ENCODE peak calls at places on chromosomes 7 and 10, in eight cellular contexts. C is thoracic aorta; X is D341Med; I is SK-N-SH; V is HT-29; A is adrenal gland; P is NCI-H1105 treated with DMSO at 0.1 percent for 48 hours; T is stimulated activated naive CD8-positive, alpha-beta T cell treated with anti-CD3 and anti-CD28 coated beads, Interleukin-15, Interleukin-2, amounts not matched to agents 100 U/mL and 50 U/mL, for 24 hours. W is an unnamed sample.

GRCh38 chr7:94003446-94004023 is 620 bp downstream of the BET1 start:
- DNase-seq in X (no peak), P (peak; percentile 26), T (peak; percentile 7), I (no peak), A (peak; percentile 7), C (no peak), V (peak; percentile 63), W (no peak)

GRCh38 chr7:26183545-26184282 is 16.8 kb downstream of the HNRNPA2B1 start:
- DNase-seq in C (no peak), V (no peak), I (no peak), X (no peak), T (no peak), A (no peak), P (no peak), W (no peak)

GRCh38 chr7:34075976-34076375 is 170.6 kb downstream of the BMPER start:
- DNase-seq in C (no peak), A (no peak), X (no peak), I (no peak), T (no peak), V (no peak), P (no peak), W (no peak)

GRCh38 chr10:79381804-79382221 is 34.5 kb downstream of the PPIF start:
- DNase-seq in A (no peak), P (no peak), V (no peak), C (peak; percentile 71), X (peak; percentile 33), T (no peak), I (no peak), W (no peak)

GRCh38 chr7:151348970-151349369 is 7.4 kb downstream of the NUB1 start:
- DNase-seq in T (no peak), X (no peak), V (no peak), P (no peak), A (no peak), C (no peak), I (no peak), W (no peak)

GRCh38 chr7:5491251-5492044 is 67.8 kb upstream of the TNRC18 start:
- DNase-seq in A (no peak), P (peak; percentile 89), I (peak; percentile 93), V (no peak), X (no peak), T (no peak), C (no peak), W (peak; percentile 40)

GRCh38 chr7:129958643-129959479 is 6.1 kb upstream of the UBE2H start:
- DNase-seq in X (no peak), T (no peak), V (peak; percentile 72), C (no peak), I (peak; percentile 79), A (peak; percentile 90), P (no peak), W (no peak)

GRCh38 chr7:108570146-108570755 is 577 bp downstream of the DNAJB9 start:
- DNase-seq in C (peak; percentile 11), V (peak; percentile 83), P (peak; percentile 54), I (peak; percentile 64), A (peak; percentile 69), T (peak; percentile 44), X (peak; percentile 68), W (no peak)

GRCh38 chr7:74403521-74404387 is 50.0 kb upstream of the GTF2IRD1 start:
- DNase-seq in A (no peak), C (no peak), X (no peak), T (no peak), I (no peak), P (no peak), V (no peak), W (no peak)

GRCh38 chr7:124171068-124171467 is 138.2 kb upstream of the TMEM229A start:
- DNase-seq in C (no peak), I (peak; percentile 4), P (peak; percentile 56), T (no peak), V (peak; percentile 31), X (peak; percentile 32), A (no peak), W (no peak)

GRCh38 chr10:133260895-133261725 is 15.6 kb downstream of the ADAM8 start:
- DNase-seq in C (no peak), A (peak; percentile 61), I (peak; percentile 83), X (peak; percentile 80), T (peak; percentile 83), V (peak; percentile 50), P (peak; percentile 13), W (no peak)

GRCh38 chr10:121157998-121158397 is 306.8 kb downstream of the WDR11 start:
- DNase-seq in I (no peak), X (no peak), C (no peak), A (peak; percentile 31), V (peak; percentile 72), T (no peak), P (no peak), W (no peak)

GRCh38 chr7:41693150-41693997 is 9.5 kb downstream of the INHBA start:
- DNase-seq in A (no peak), X (no peak), C (no peak), P (peak; percentile 11), T (no peak), V (peak; percentile 23), I (peak; percentile 35), W (no peak)

GRCh38 chr10:11742009-11742778 is at the start of gene ECHDC3:
- DNase-seq in P (no peak), T (peak; percentile 51), V (peak; percentile 52), I (peak; percentile 95), C (no peak), A (peak; percentile 74), X (peak; percentile 97), W (no peak)

GRCh38 chr7:103609778-103610177 is 163.8 kb upstream of the SLC26A5 start:
- DNase-seq in C (no peak), P (no peak), T (no peak), A (no peak), V (no peak), I (no peak), X (no peak), W (no peak)

GRCh38 chr10:103584216-103585010 is 90.9 kb downstream of the NEURL1 start:
- DNase-seq in T (peak; percentile 57), V (no peak), X (no peak), I (no peak), P (no peak), A (no peak), C (no peak), W (no peak)

GRCh38 chr7:139358541-139359365 is 941 bp upstream of the LUC7L2 start:
- DNase-seq in C (no peak), A (peak; percentile 24), I (peak; percentile 68), V (peak; percentile 83), P (peak; percentile 19), T (peak; percentile 39), X (peak; percentile 57), W (no peak)

GRCh38 chr10:75234683-75235374 is 928 bp downstream of the COMTD1 start:
- DNase-seq in C (no peak), A (no peak), V (peak; percentile 74), P (peak; percentile 46), T (no peak), X (no peak), I (peak; percentile 59), W (no peak)

GRCh38 chr10:97195654-97196212 is 10.0 kb upstream of the SLIT1 start:
- DNase-seq in C (no peak), I (peak; percentile 58), A (no peak), P (no peak), V (no peak), T (no peak), X (peak; percentile 26), W (no peak)

GRCh38 chr10:43943119-43943824 is 294.6 kb upstream of the ZNF32 start:
- DNase-seq in C (no peak), I (no peak), V (no peak), P (no peak), X (peak; percentile 18), T (no peak), A (no peak), W (no peak)

GRCh38 chr7:159042084-159042483 is 102.6 kb downstream of the VIPR2 start:
- DNase-seq in T (no peak), P (no peak), I (no peak), X (no peak), A (no peak), C (no peak), V (no peak), W (no peak)

GRCh38 chr7:123616244-123616643 is 14.6 kb downstream of the ASB15 start:
- DNase-seq in T (no peak), V (no peak), I (no peak), C (no peak), X (no peak), P (no peak), A (no peak), W (no peak)

GRCh38 chr7:140607441-140607989 is 33.1 kb downstream of the DENND2A start:
- DNase-seq in V (no peak), T (no peak), P (no peak), I (peak; percentile 46), X (no peak), A (peak; percentile 59), C (no peak), W (no peak)

GRCh38 chr7:105661625-105662024 is 80.3 kb upstream of the EFCAB10 start:
- DNase-seq in C (no peak), X (no peak), I (no peak), A (no peak), P (no peak), V (no peak), T (no peak), W (no peak)

GRCh38 chr10:133114251-133114650 is 26.5 kb downstream of the ADGRA1 start:
- DNase-seq in X (no peak), V (no peak), C (no peak), P (no peak), T (no peak), A (no peak), I (no peak), W (no peak)

GRCh38 chr10:485776-486572 is 203.5 kb downstream of the DIP2C start:
- DNase-seq in V (no peak), T (no peak), C (no peak), I (peak; percentile 70), A (no peak), X (no peak), P (no peak), W (no peak)

GRCh38 chr7:42283553-42283952 is 46.5 kb upstream of the GLI3 start:
- DNase-seq in V (no peak), X (no peak), I (no peak), C (no peak), T (no peak), P (no peak), A (no peak), W (no peak)

GRCh38 chr7:111827863-111828504 is 265.7 kb upstream of the IMMP2L start:
- DNase-seq in X (no peak), I (no peak), C (no peak), P (no peak), T (no peak), A (no peak), V (no peak), W (no peak)

GRCh38 chr10:36538945-36539586 is 586.3 kb upstream of the ANKRD30A start:
- DNase-seq in V (peak; percentile 85), T (no peak), I (no peak), P (no peak), A (peak; percentile 21), C (no peak), X (no peak), W (no peak)